ENCODE peak calls at places on chromosomes 5 and 9, in six cellular contexts. One of them, this sample, is unnamed.

GRCh38 chr5:9188956-9189355 is 356.9 kb downstream of the SEMA5A start:
- DNase-seq in heart left ventricle: no peak
- DNase-seq in ureter: no peak
- DNase-seq in HS-5: no peak
- DNase-seq in fibroblast of pulmonary artery: no peak
- DNase-seq in GM10248: no peak
- DNase-seq in this sample: no peak

GRCh38 chr5:151825445-151825844 is 53.7 kb downstream of the G3BP1 start:
- DNase-seq in heart left ventricle: peak
- DNase-seq in ureter: peak
- DNase-seq in HS-5: peak
- DNase-seq in fibroblast of pulmonary artery: peak
- DNase-seq in GM10248: peak
- DNase-seq in this sample: no peak

GRCh38 chr9:18976368-18977238 is 56.4 kb downstream of the SAXO1 start:
- DNase-seq in heart left ventricle: no peak
- DNase-seq in ureter: no peak
- DNase-seq in HS-5: peak
- DNase-seq in fibroblast of pulmonary artery: peak
- DNase-seq in GM10248: no peak
- DNase-seq in this sample: peak

GRCh38 chr9:9746826-9747225 is 866.0 kb downstream of the PTPRD start:
- DNase-seq in heart left ventricle: no peak
- DNase-seq in ureter: no peak
- DNase-seq in HS-5: no peak
- DNase-seq in fibroblast of pulmonary artery: no peak
- DNase-seq in GM10248: no peak
- DNase-seq in this sample: no peak

GRCh38 chr9:83097633-83098032 is 34.7 kb upstream of the RASEF start:
- DNase-seq in heart left ventricle: no peak
- DNase-seq in ureter: no peak
- DNase-seq in HS-5: no peak
- DNase-seq in fibroblast of pulmonary artery: no peak
- DNase-seq in GM10248: no peak
- DNase-seq in this sample: no peak

GRCh38 chr9:33905137-33905536 is 88.2 kb downstream of the UBE2R2 start:
- DNase-seq in heart left ventricle: no peak
- DNase-seq in ureter: no peak
- DNase-seq in HS-5: no peak
- DNase-seq in fibroblast of pulmonary artery: no peak
- DNase-seq in GM10248: no peak
- DNase-seq in this sample: no peak

GRCh38 chr5:158953929-158954534 is 145.7 kb downstream of the EBF1 start:
- DNase-seq in heart left ventricle: no peak
- DNase-seq in ureter: no peak
- DNase-seq in HS-5: no peak
- DNase-seq in fibroblast of pulmonary artery: no peak
- DNase-seq in GM10248: peak
- DNase-seq in this sample: no peak

GRCh38 chr9:125277411-125277810 is 15.8 kb downstream of the GAPVD1 start:
- DNase-seq in heart left ventricle: no peak
- DNase-seq in ureter: no peak
- DNase-seq in HS-5: no peak
- DNase-seq in fibroblast of pulmonary artery: no peak
- DNase-seq in GM10248: no peak
- DNase-seq in this sample: no peak

GRCh38 chr9:130294664-130295063 is 29.1 kb downstream of the HMCN2 start:
- DNase-seq in heart left ventricle: no peak
- DNase-seq in ureter: no peak
- DNase-seq in HS-5: no peak
- DNase-seq in fibroblast of pulmonary artery: no peak
- DNase-seq in GM10248: no peak
- DNase-seq in this sample: no peak

GRCh38 chr5:146828385-146828784 is 50.2 kb downstream of the PPP2R2B start:
- DNase-seq in heart left ventricle: no peak
- DNase-seq in ureter: no peak
- DNase-seq in HS-5: no peak
- DNase-seq in fibroblast of pulmonary artery: no peak
- DNase-seq in GM10248: no peak
- DNase-seq in this sample: no peak

GRCh38 chr9:136372561-136373299 is 739 bp downstream of the CARD9 start:
- DNase-seq in heart left ventricle: peak
- DNase-seq in ureter: peak
- DNase-seq in HS-5: no peak
- DNase-seq in fibroblast of pulmonary artery: peak
- DNase-seq in GM10248: peak
- DNase-seq in this sample: peak

GRCh38 chr5:73596705-73597328 is 29.2 kb upstream of the ARHGEF28 start:
- DNase-seq in heart left ventricle: no peak
- DNase-seq in ureter: no peak
- DNase-seq in HS-5: no peak
- DNase-seq in fibroblast of pulmonary artery: peak
- DNase-seq in GM10248: no peak
- DNase-seq in this sample: no peak

GRCh38 chr5:11584008-11584407 is 320.2 kb downstream of the CTNND2 start:
- DNase-seq in heart left ventricle: no peak
- DNase-seq in ureter: no peak
- DNase-seq in HS-5: no peak
- DNase-seq in fibroblast of pulmonary artery: no peak
- DNase-seq in GM10248: no peak
- DNase-seq in this sample: no peak

GRCh38 chr9:1042466-1042865 is 7.7 kb upstream of the DMRT2 start:
- DNase-seq in heart left ventricle: no peak
- DNase-seq in ureter: no peak
- DNase-seq in HS-5: no peak
- DNase-seq in fibroblast of pulmonary artery: no peak
- DNase-seq in GM10248: no peak
- DNase-seq in this sample: no peak

GRCh38 chr9:110623462-110624025 is 44.0 kb upstream of the SVEP1 start:
- DNase-seq in heart left ventricle: no peak
- DNase-seq in ureter: no peak
- DNase-seq in HS-5: no peak
- DNase-seq in fibroblast of pulmonary artery: peak
- DNase-seq in GM10248: peak
- DNase-seq in this sample: no peak

GRCh38 chr5:14184082-14184481 is 40.9 kb downstream of the TRIO start:
- DNase-seq in heart left ventricle: no peak
- DNase-seq in ureter: no peak
- DNase-seq in HS-5: no peak
- DNase-seq in fibroblast of pulmonary artery: no peak
- DNase-seq in GM10248: no peak
- DNase-seq in this sample: no peak

GRCh38 chr5:39605966-39606591 is 181.3 kb upstream of the DAB2 start:
- DNase-seq in heart left ventricle: no peak
- DNase-seq in ureter: no peak
- DNase-seq in HS-5: no peak
- DNase-seq in fibroblast of pulmonary artery: peak
- DNase-seq in GM10248: no peak
- DNase-seq in this sample: no peak

GRCh38 chr5:66903709-66904108 is 292.9 kb downstream of the CD180 start:
- DNase-seq in heart left ventricle: no peak
- DNase-seq in ureter: no peak
- DNase-seq in HS-5: no peak
- DNase-seq in fibroblast of pulmonary artery: no peak
- DNase-seq in GM10248: no peak
- DNase-seq in this sample: no peak

GRCh38 chr9:122348288-122348777 is 22.5 kb upstream of the PTGS1 start:
- DNase-seq in heart left ventricle: no peak
- DNase-seq in ureter: no peak
- DNase-seq in HS-5: no peak
- DNase-seq in fibroblast of pulmonary artery: no peak
- DNase-seq in GM10248: no peak
- DNase-seq in this sample: no peak

This sample was measured in kidney epithelial cell.